ENCODE peak calls at places on chromosomes 7 and 10, in five cellular contexts. K is sigmoid colon, G is right atrium auricular region, B is fibroblast of mammary gland, W is choroid plexus epithelial cell. E is an unnamed sample.
A peak's percentile ranks its signal among the peaks of the same experiment; 100 is the strongest.

GRCh38 chr10:42955493-42955889 is 121.4 kb upstream of the RET start:
- DNase-seq in K (peak; percentile 36), G (peak; percentile 23), B (no peak), W (no peak), E (peak; percentile 21)

GRCh38 chr7:98294798-98295382 is 13.4 kb downstream of the BRI3 start:
- DNase-seq in B (peak; percentile 46), K (no peak), W (peak; percentile 73), G (no peak), E (peak; percentile 58)

GRCh38 chr10:49194212-49194920 is 6.2 kb upstream of the TMEM273 start:
- DNase-seq in W (no peak), K (no peak), B (no peak), G (no peak), E (no peak)

GRCh38 chr7:80312139-80312661 is 177.6 kb downstream of the GNAI1 start:
- DNase-seq in W (peak; percentile 97), B (peak; percentile 22), K (no peak), G (no peak), E (no peak)

GRCh38 chr10:49446031-49446430 is 50.1 kb upstream of the DRGX start:
- DNase-seq in B (peak; percentile 53), W (peak; percentile 61), K (no peak), G (no peak), E (no peak)

GRCh38 chr10:102347236-102347828 is 48.2 kb upstream of the NFKB2 start:
- DNase-seq in K (peak; percentile 69), G (peak; percentile 59), B (peak; percentile 53), W (peak; percentile 66), E (peak; percentile 43)

GRCh38 chr10:33248638-33249037 is 85.8 kb downstream of the NRP1 start:
- DNase-seq in K (no peak), B (peak; percentile 92), W (peak; percentile 96), G (no peak), E (no peak)

GRCh38 chr10:50937230-50937907 is 51.9 kb upstream of the A1CF start:
- DNase-seq in G (no peak), B (peak; percentile 59), W (peak; percentile 77), K (no peak), E (no peak)

GRCh38 chr10:101826852-101827434 is 8.7 kb upstream of the OGA start:
- DNase-seq in B (no peak), W (no peak), K (no peak), G (no peak), E (no peak)

GRCh38 chr7:6446977-6447588 is 671 bp downstream of the DAGLB start:
- DNase-seq in W (peak; percentile 77), G (peak; percentile 89), B (peak; percentile 91), K (peak; percentile 91), E (peak; percentile 83)

GRCh38 chr10:48476279-48476982 is 128.4 kb downstream of the ARHGAP22 start:
- DNase-seq in B (no peak), W (no peak), K (peak; percentile 57), G (peak; percentile 36), E (no peak)

GRCh38 chr7:101125989-101126650 is 784 bp upstream of the SERPINE1 start:
- DNase-seq in G (peak; percentile 81), K (peak; percentile 79), B (peak; percentile 85), W (peak; percentile 89), E (peak; percentile 44)

GRCh38 chr10:126673565-126673964 is 3.1 kb upstream of the C10orf90 start:
- DNase-seq in G (no peak), K (no peak), B (no peak), W (no peak), E (peak; percentile 20)

GRCh38 chr7:159027091-159027802 is 117.4 kb downstream of the VIPR2 start:
- DNase-seq in W (peak; percentile 44), K (peak; percentile 63), B (peak; percentile 1), G (peak; percentile 53), E (no peak)

GRCh38 chr10:132910901-132911711 is 31.3 kb downstream of the CFAP46 start:
- DNase-seq in B (peak; percentile 7), K (peak; percentile 56), W (peak; percentile 4), G (no peak), E (no peak)

GRCh38 chr10:119522747-119523426 is 19.6 kb downstream of the RGS10 start:
- DNase-seq in K (no peak), G (no peak), W (no peak), B (no peak), E (peak; percentile 45)

GRCh38 chr7:27185708-27186449 is 847 bp upstream of the HOXA11 start:
- DNase-seq in B (no peak), G (no peak), W (no peak), K (peak; percentile 74), E (no peak)

GRCh38 chr10:130875116-130875515 is 436.4 kb downstream of the TCERG1L start:
- DNase-seq in W (no peak), B (no peak), G (no peak), K (peak; percentile 13), E (no peak)

GRCh38 chr10:3500408-3500856 is 284.6 kb downstream of the KLF6 start:
- DNase-seq in K (peak; percentile 90), W (peak; percentile 94), G (peak; percentile 94), B (peak; percentile 22), E (peak; percentile 88)

GRCh38 chr7:119196183-119196582 is 971.7 kb downstream of the ANKRD7 start:
- DNase-seq in K (no peak), B (no peak), G (no peak), W (no peak), E (no peak)

GRCh38 chr7:88693131-88693530 is 66.4 kb upstream of the ZNF804B start:
- DNase-seq in B (no peak), G (no peak), W (no peak), K (no peak), E (no peak)

GRCh38 chr7:52719677-52720076 is 315.8 kb upstream of the POM121L12 start:
- DNase-seq in W (peak; percentile 0), B (no peak), K (no peak), G (no peak), E (no peak)

GRCh38 chr7:18096087-18096486 is 68.4 kb upstream of the PRPS1L1 start:
- DNase-seq in B (no peak), G (no peak), K (no peak), W (no peak), E (no peak)

GRCh38 chr7:94933256-94933990 is 26.0 kb downstream of the PPP1R9A start:
- DNase-seq in G (no peak), K (no peak), B (no peak), W (no peak), E (no peak)

GRCh38 chr7:139118803-139119485 is 9.4 kb upstream of the ZC3HAV1 start:
- DNase-seq in G (no peak), W (peak; percentile 19), K (no peak), B (no peak), E (no peak)

GRCh38 chr10:26554246-26554645 is 116.1 kb downstream of the APBB1IP start:
- DNase-seq in W (no peak), K (no peak), B (no peak), G (no peak), E (no peak)

GRCh38 chr10:67697646-67698245 is 1.8 kb upstream of the CTNNA3 start:
- DNase-seq in W (peak; percentile 82), K (no peak), B (peak; percentile 58), G (no peak), E (no peak)

GRCh38 chr7:47795631-47796030 is 152.6 kb downstream of the PKD1L1 start:
- DNase-seq in W (peak; percentile 72), B (peak; percentile 59), K (no peak), G (no peak), E (no peak)

GRCh38 chr10:26173837-26174236 is 42.7 kb upstream of the GAD2 start:
- DNase-seq in K (no peak), G (no peak), B (no peak), W (no peak), E (no peak)

GRCh38 chr7:98323597-98324322 is 42.3 kb downstream of the BRI3 start:
- DNase-seq in K (no peak), W (peak; percentile 85), B (peak; percentile 10), G (no peak), E (no peak)

GRCh38 chr7:48285365-48285764 is 114.1 kb downstream of the ABCA13 start:
- DNase-seq in W (peak; percentile 66), G (no peak), K (no peak), B (peak; percentile 68), E (no peak)

GRCh38 chr7:2529161-2530075 is 9.8 kb downstream of the LFNG start:
- DNase-seq in B (peak; percentile 54), W (no peak), G (no peak), K (peak; percentile 88), E (peak; percentile 70)

GRCh38 chr10:28087675-28088351 is 88.9 kb upstream of the ODAD2 start:
- DNase-seq in B (peak; percentile 90), K (no peak), W (peak; percentile 93), G (no peak), E (no peak)

GRCh38 chr7:34430456-34430855 is 227.6 kb upstream of the NPSR1 start:
- DNase-seq in K (no peak), G (no peak), W (peak; percentile 89), B (peak; percentile 57), E (no peak)

GRCh38 chr10:7666253-7667023 is at the start of gene ITIH5:
- DNase-seq in B (no peak), W (no peak), K (peak; percentile 74), G (no peak), E (no peak)

GRCh38 chr10:91610919-91611318 is 22.0 kb downstream of the PPP1R3C start:
- DNase-seq in W (no peak), G (no peak), K (no peak), B (no peak), E (no peak)

GRCh38 chr10:13739178-13739577 is 152.4 kb downstream of the PRPF18 start:
- DNase-seq in W (no peak), G (no peak), K (no peak), B (no peak), E (no peak)

GRCh38 chr7:30434140-30434799 is 44.3 kb downstream of the NOD1 start:
- DNase-seq in G (no peak), K (no peak), B (no peak), W (no peak), E (no peak)
- TF ChIP-seq CTCF in G (no peak), K (no peak), B (no peak), W (no peak), E (no peak)

DNA sequence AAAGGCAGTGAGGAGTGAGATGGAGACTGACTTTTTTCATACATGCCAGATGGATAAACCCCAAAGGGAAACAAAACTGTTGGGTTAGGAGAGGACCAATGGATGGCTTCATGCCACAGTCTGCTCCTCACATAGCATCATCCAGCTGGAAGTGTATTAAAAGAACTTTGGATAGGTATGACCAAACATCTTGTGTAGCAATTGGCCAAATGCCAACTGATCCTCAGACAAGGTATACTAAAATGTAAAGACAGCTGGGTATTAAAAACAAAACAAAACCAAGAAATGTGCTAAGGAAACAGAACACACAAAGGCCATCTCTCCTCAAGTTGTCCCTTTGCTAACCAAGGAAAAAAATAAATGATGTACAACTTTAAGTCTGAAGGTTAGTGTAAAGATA is 1.6 kb downstream of the COL28A1 start:
- DNase-seq in B (no peak), K (no peak), G (no peak), W (no peak), E (no peak)
- TF ChIP-seq CTCF in B (no peak), K (no peak), G (no peak), W (no peak), E (no peak)

DNA sequence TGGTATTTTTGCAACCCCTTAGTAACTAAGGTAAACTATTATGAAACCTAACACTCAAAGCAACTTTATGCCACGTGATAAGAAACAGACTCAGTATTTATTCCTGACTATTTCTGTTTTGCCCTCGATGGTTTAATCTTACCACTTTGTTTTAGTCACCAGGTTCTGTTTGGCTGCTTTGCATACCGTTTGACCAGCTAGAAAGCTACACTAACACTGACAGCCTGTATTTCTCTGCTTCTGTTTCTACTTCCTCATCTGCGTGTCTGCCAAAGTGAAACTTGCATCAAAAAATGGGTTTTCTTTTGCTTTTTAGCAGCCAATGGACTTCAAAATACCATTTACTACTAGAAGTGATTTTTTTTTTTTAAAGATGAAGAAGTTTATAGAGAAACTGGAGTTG is 802.5 kb downstream of the GRM8 start:
- DNase-seq in G (no peak), W (peak; percentile 33), K (no peak), B (no peak), E (no peak)
- TF ChIP-seq CTCF in G (no peak), W (no peak), K (no peak), B (no peak), E (no peak)

GRCh38 chr10:64089648-64090047 is 568.4 kb downstream of the REEP3 start:
- DNase-seq in G (no peak), B (no peak), W (no peak), K (no peak), E (no peak)
- TF ChIP-seq CTCF in G (no peak), B (no peak), W (no peak), K (no peak), E (no peak)